ENCODE peak calls at places on chromosomes 2 and 18, in nine cellular contexts. F, T, P, C, N, I, U, B and D are unnamed samples.

GRCh38 chr2:170715062-170715931 is at the start of gene SP5:
- DNase-seq in F (peak), T (peak), P (no peak), C (peak), N (peak), I (peak), U (peak), B (peak), D (no peak)

GRCh38 chr2:127082974-127083373 is 24.0 kb downstream of the BIN1 start:
- DNase-seq in F (peak), T (no peak), P (no peak), C (no peak), N (no peak), I (no peak), U (no peak), B (no peak), D (no peak)

GRCh38 chr2:139142252-139142651 is 362.1 kb upstream of the NXPH2 start:
- DNase-seq in F (peak), T (no peak), P (no peak), C (no peak), N (no peak), I (peak), U (peak), B (peak), D (no peak)

GRCh38 chr2:3770724-3771415 is 67.5 kb downstream of the DCDC2C start:
- DNase-seq in F (no peak), T (no peak), P (no peak), C (no peak), N (no peak), I (no peak), U (no peak), B (no peak), D (no peak)

GRCh38 chr2:157404363-157404762 is 39.5 kb downstream of the CYTIP start:
- DNase-seq in F (peak), T (peak), P (no peak), C (peak), N (no peak), I (no peak), U (no peak), B (no peak), D (peak)

GRCh38 chr18:49842656-49843055 is 29.3 kb upstream of the ACAA2 start:
- DNase-seq in F (no peak), T (no peak), P (no peak), C (no peak), N (no peak), I (no peak), U (no peak), B (no peak), D (no peak)

GRCh38 chr2:18282026-18282425 is 278.4 kb downstream of the RDH14 start:
- DNase-seq in F (no peak), T (no peak), P (no peak), C (no peak), N (no peak), I (no peak), U (no peak), B (no peak), D (no peak)

GRCh38 chr2:8087480-8087840 is 594.4 kb upstream of the ID2 start:
- DNase-seq in F (peak), T (no peak), P (peak), C (no peak), N (no peak), I (no peak), U (no peak), B (no peak), D (no peak)

GRCh38 chr2:29962922-29963321 is 41.5 kb upstream of the ALK start:
- DNase-seq in F (no peak), T (no peak), P (no peak), C (no peak), N (no peak), I (no peak), U (no peak), B (no peak), D (no peak)

GRCh38 chr18:77067315-77068061 is 65.1 kb downstream of the MBP start:
- DNase-seq in F (peak), T (no peak), P (peak), C (no peak), N (no peak), I (no peak), U (no peak), B (peak), D (no peak)

GRCh38 chr2:95275151-95275515 is 884 bp downstream of the PROM2 start:
- DNase-seq in F (no peak), T (no peak), P (no peak), C (no peak), N (no peak), I (no peak), U (no peak), B (no peak), D (no peak)

GRCh38 chr2:210169871-210170441 is 1.3 kb downstream of the KANSL1L start:
- DNase-seq in F (peak), T (no peak), P (peak), C (no peak), N (no peak), I (no peak), U (no peak), B (peak), D (no peak)

GRCh38 chr18:32310119-32310518 is 120.3 kb downstream of the MEP1B start:
- DNase-seq in F (peak), T (no peak), P (no peak), C (no peak), N (no peak), I (no peak), U (no peak), B (no peak), D (no peak)

GRCh38 chr2:113406114-113406513 is 31.4 kb upstream of the ZNG1B start:
- DNase-seq in F (no peak), T (no peak), P (no peak), C (peak), N (no peak), I (peak), U (no peak), B (no peak), D (no peak)

GRCh38 chr2:220365023-220365422 is 737.6 kb downstream of the SLC4A3 start:
- DNase-seq in F (peak), T (no peak), P (peak), C (no peak), N (no peak), I (no peak), U (no peak), B (no peak), D (no peak)

GRCh38 chr2:81974216-81974615 is 1669.7 kb upstream of the LRRTM1 start:
- DNase-seq in F (no peak), T (no peak), P (no peak), C (no peak), N (no peak), I (no peak), U (no peak), B (no peak), D (no peak)

GRCh38 chr18:53375641-53376040 is 848.8 kb downstream of the MBD2 start:
- DNase-seq in F (no peak), T (no peak), P (no peak), C (no peak), N (no peak), I (no peak), U (no peak), B (no peak), D (no peak)

GRCh38 chr2:181806039-181806392 is 85.5 kb upstream of the ITPRID2 start:
- DNase-seq in F (no peak), T (no peak), P (no peak), C (no peak), N (no peak), I (no peak), U (no peak), B (no peak), D (no peak)